ENCODE peak calls at places on chromosomes 7 and 10, in four cellular contexts. W is GM13977, S is nephron progenitor cell, D is brain microvascular endothelial cell. C is an unnamed sample.

GRCh38 chr7:129308047-129308446 is 83.2 kb downstream of the AHCYL2 start:
- DNase-seq in W (no peak), S (no peak), D (no peak), C (no peak)

GRCh38 chr10:58998924-58999713 is 177.3 kb upstream of the PHYHIPL start:
- DNase-seq in W (no peak), S (no peak), D (no peak), C (no peak)

GRCh38 chr7:86950360-86950759 is 109.1 kb downstream of the ELAPOR2 start:
- DNase-seq in W (no peak), S (no peak), D (no peak), C (no peak)

GRCh38 chr10:101601541-101601940 is 13.4 kb downstream of the DPCD start:
- DNase-seq in W (no peak), S (no peak), D (no peak), C (no peak)

GRCh38 chr10:101489355-101489754 is 98.7 kb downstream of the POLL start:
- DNase-seq in W (no peak), S (no peak), D (no peak), C (no peak)

GRCh38 chr7:101905203-101905865 is 87.9 kb downstream of the CUX1 start:
- DNase-seq in W (no peak), S (no peak), D (no peak), C (no peak)

GRCh38 chr7:620052-620451 is 100.4 kb upstream of the PDGFA start:
- DNase-seq in W (no peak), S (no peak), D (peak; percentile 68), C (no peak)

GRCh38 chr7:98628916-98629525 is 11.9 kb downstream of the NPTX2 start:
- DNase-seq in W (no peak), S (no peak), D (no peak), C (no peak)

GRCh38 chr7:74474271-74474865 is 20.7 kb downstream of the GTF2IRD1 start:
- DNase-seq in W (no peak), S (no peak), D (peak; percentile 27), C (peak; percentile 24)

GRCh38 chr7:65265959-65266519 is 107.6 kb upstream of the ZNF92 start:
- DNase-seq in W (no peak), S (no peak), D (no peak), C (no peak)

GRCh38 chr7:121832347-121832746 is 40.6 kb upstream of the PTPRZ1 start:
- DNase-seq in W (no peak), S (no peak), D (no peak), C (no peak)

GRCh38 chr10:103985726-103986125 is 18.8 kb downstream of the SLK start:
- DNase-seq in W (no peak), S (no peak), D (no peak), C (no peak)

GRCh38 chr10:114266521-114266920 is 27.5 kb downstream of the VWA2 start:
- DNase-seq in W (no peak), S (no peak), D (peak; percentile 51), C (peak; percentile 37)

GRCh38 chr7:46032353-46032752 is 111.3 kb upstream of the IGFBP3 start:
- DNase-seq in W (no peak), S (no peak), D (no peak), C (no peak)

GRCh38 chr10:124262249-124262865 is 156.4 kb downstream of the OAT start:
- DNase-seq in W (no peak), S (peak; percentile 25), D (no peak), C (no peak)
- TF ChIP-seq CTCF in W (peak; percentile 29), S (no peak), D (no peak), C (no peak)

GRCh38 chr7:138907849-138908248 is 73.3 kb downstream of the KIAA1549 start:
- DNase-seq in W (no peak), S (no peak), D (no peak), C (no peak)
- TF ChIP-seq CTCF in W (no peak), S (no peak), D (no peak), C (no peak)

GRCh38 chr10:94314913-94315545 is 47.7 kb downstream of the NOC3L start:
- DNase-seq in W (no peak), S (no peak), D (peak; percentile 39), C (no peak)
- TF ChIP-seq CTCF in W (no peak), S (no peak), D (peak; percentile 46), C (peak; percentile 7)

GRCh38 chr7:117012284-117013174 is 59.2 kb downstream of the ST7 start:
- DNase-seq in W (no peak), S (no peak), D (peak; percentile 51), C (peak; percentile 30)
- TF ChIP-seq CTCF in W (peak; percentile 54), S (peak; percentile 7), D (peak; percentile 62), C (peak; percentile 72)

DNA sequence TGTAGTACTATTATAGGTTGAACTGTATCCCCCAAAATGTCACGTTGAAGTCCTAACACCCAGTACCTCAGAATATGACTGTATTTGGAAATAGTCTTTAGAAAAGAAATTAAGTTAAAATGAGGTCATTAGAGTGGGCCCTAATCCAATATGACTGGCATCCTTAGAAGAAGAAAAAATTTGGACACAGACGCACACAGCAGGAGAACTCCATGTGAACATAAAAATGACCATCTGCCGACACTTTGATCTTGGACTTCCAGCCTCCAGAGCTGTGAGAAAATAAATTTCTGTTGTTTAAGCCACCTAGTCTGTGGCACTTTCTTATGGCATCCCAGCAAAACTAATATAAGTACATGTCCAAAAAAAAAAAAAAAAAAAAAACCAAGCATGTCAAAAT is 225.8 kb downstream of the PARD3 start:
- DNase-seq in W (no peak), S (no peak), D (no peak), C (no peak)
- TF ChIP-seq CTCF in W (no peak), S (no peak), D (no peak), C (no peak)

DNA sequence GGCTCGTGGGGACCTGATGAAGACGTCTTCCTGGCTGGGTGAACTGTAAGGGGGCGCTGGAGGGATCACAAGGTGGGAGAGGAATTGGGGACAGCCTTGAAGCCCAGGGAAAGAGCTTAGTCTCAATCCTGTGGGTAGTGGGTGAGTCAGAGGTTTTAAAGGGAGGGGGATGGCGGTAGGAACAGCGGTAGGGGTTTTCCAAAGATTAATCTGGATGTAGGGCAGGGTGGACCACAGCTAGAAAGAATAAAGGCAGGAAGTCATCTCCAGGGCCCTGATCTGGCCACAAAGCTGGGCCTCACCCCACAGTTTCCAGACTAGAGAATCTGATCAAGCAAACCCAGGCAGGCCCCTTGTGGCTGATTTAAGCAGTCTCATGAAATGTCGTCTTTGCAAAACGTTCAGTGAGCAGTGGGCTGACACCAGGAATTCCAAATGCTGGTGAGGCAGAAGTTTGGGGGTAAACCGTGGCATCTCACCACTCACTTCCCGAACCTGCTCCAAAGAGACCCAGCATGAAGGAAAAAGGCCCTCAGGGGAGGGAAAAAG is 65.3 kb downstream of the CALML3 start:
- DNase-seq in W (no peak), S (no peak), D (peak; percentile 33), C (peak; percentile 28)
- TF ChIP-seq CTCF in W (no peak), S (no peak), D (peak; percentile 63), C (peak; percentile 61)

DNA sequence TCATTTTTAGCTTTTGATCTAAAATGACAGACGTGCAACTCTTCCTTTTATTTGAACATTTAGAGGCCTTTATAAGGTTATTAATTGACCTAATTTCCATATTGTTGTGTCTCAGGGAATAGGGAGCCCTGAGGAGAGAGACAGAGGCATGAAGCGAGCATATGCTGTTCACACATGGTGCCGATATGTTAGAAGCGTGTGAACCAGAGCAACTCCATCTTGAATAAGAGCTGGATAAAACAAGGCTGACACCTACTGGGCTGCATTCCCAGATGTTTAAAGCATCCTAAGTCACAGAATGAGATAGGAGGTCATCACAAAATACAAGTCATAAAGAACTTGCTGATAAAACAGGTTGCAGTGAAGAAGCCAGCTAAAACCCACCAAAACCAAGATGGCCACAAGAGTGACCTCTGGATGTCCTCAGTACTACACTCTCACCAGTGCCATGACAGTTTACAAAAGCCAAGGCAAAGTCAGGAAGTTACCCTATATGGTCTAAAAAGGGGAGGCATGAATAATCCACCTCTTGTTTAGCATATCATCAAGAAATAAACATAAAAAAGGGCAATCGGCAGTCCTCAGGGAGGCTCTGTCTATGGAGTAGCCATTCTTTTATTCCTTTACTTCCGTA is 80.1 kb downstream of the SEC61G start:
- DNase-seq in W (no peak), S (no peak), D (no peak), C (no peak)
- TF ChIP-seq CTCF in W (no peak), S (no peak), D (no peak), C (no peak)

GRCh38 chr10:121864168-121864567 is 63.7 kb downstream of the ATE1 start:
- DNase-seq in W (no peak), S (no peak), D (no peak), C (no peak)

GRCh38 chr10:121860810-121861209 is 67.0 kb downstream of the ATE1 start:
- DNase-seq in W (no peak), S (no peak), D (no peak), C (no peak)

GRCh38 chr10:121862042-121862441 is 65.8 kb downstream of the ATE1 start:
- DNase-seq in W (no peak), S (no peak), D (no peak), C (no peak)

GRCh38 chr10:121864653-121865052 is 63.2 kb downstream of the ATE1 start:
- DNase-seq in W (no peak), S (no peak), D (no peak), C (no peak)

DNA sequence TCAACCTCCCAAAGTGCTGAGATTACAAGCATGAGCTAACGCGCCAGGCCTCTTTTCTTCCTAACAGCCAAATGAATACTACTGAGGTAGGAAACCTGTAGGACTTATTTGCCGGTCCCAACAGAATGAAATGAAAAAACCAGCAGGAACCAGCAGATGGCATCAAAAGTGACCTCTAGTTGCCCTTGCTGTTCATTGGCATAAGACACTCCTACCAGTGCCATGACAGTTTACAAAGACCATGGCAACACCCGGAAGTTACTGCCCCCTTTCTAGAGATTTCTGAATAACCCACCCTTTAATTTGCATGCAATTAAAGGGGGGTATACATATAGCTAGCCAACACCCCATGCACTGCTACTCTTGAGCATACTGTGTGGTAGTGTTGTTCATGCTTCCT is 65.2 kb downstream of the ATE1 start:
- DNase-seq in W (no peak), S (no peak), D (no peak), C (no peak)
- TF ChIP-seq CTCF in W (no peak), S (no peak), D (no peak), C (no peak)

GRCh38 chr7:6556196-6556595 is 4.9 kb upstream of the GRID2IP start:
- DNase-seq in W (peak; percentile 41), S (no peak), D (no peak), C (no peak)

GRCh38 chr7:6553460-6554044 is 2.3 kb upstream of the GRID2IP start:
- DNase-seq in W (no peak), S (no peak), D (no peak), C (no peak)

GRCh38 chr7:6554848-6555247 is 3.6 kb upstream of the GRID2IP start:
- DNase-seq in W (no peak), S (no peak), D (no peak), C (no peak)

GRCh38 chr7:6559896-6560295 is 8.6 kb upstream of the GRID2IP start:
- DNase-seq in W (no peak), S (no peak), D (no peak), C (no peak)

DNA sequence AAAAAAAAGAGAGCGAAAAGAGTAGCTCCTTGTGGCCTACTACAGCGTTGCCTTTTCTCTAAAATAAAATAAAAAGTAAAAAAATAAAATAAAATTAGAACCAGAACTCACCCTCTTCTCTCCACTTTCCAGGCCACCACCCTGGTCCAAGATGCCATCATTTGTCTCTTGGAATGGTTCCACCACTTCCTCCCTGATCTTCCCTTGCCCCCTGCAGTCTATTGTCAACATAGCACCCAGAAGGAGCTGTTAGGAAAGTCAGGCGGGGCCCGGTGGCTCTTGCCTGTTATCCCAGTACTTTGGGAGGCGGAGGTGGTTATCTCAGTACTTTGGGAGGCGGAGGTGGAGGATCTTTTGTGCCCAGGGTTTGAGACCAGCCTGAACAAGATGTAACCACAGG is 7.6 kb upstream of the GRID2IP start:
- DNase-seq in W (no peak), S (peak; percentile 44), D (peak; percentile 18), C (peak; percentile 56)
- TF ChIP-seq CTCF in W (peak; percentile 58), S (peak; percentile 45), D (peak; percentile 65), C (peak; percentile 66)